ENCODE peak calls at places on chromosomes 6 and 20, in nine cellular contexts. One of them, this sample, is unnamed. For H3K4me1, the result is how much of the 10 kb centered on the place peaks cover.

GRCh38 chr6:162887981-162888689 is 160.4 kb downstream of the PACRG start:
- DNase-seq in heart right ventricle: peak
- DNase-seq in psoas muscle: no peak
- DNase-seq in PC-3: no peak
- DNase-seq in PC-9: no peak
- DNase-seq in IMR-90: no peak
- DNase-seq in pancreas: no peak
- DNase-seq in Peyer's patch: no peak
- DNase-seq in GM23338: no peak
- DNase-seq in this sample: no peak

GRCh38 chr6:63317641-63318040 is 2.1 kb downstream of the LGSN start:
- DNase-seq in heart right ventricle: no peak
- DNase-seq in psoas muscle: no peak
- DNase-seq in PC-3: no peak
- DNase-seq in PC-9: no peak
- DNase-seq in IMR-90: no peak
- DNase-seq in pancreas: no peak
- DNase-seq in Peyer's patch: no peak
- DNase-seq in GM23338: no peak
- DNase-seq in this sample: no peak

GRCh38 chr6:42313941-42314570 is 96.4 kb upstream of the MRPS10 start:
- DNase-seq in heart right ventricle: peak
- DNase-seq in psoas muscle: no peak
- DNase-seq in PC-3: peak
- DNase-seq in PC-9: no peak
- DNase-seq in IMR-90: peak
- DNase-seq in pancreas: no peak
- DNase-seq in Peyer's patch: no peak
- DNase-seq in GM23338: no peak
- DNase-seq in this sample: no peak

GRCh38 chr6:169240591-169241390 is 12.9 kb downstream of the THBS2 start:
- DNase-seq in heart right ventricle: no peak
- DNase-seq in psoas muscle: no peak
- DNase-seq in PC-3: peak
- DNase-seq in PC-9: no peak
- DNase-seq in IMR-90: peak
- DNase-seq in pancreas: no peak
- DNase-seq in Peyer's patch: peak
- DNase-seq in GM23338: no peak
- DNase-seq in this sample: peak

GRCh38 chr6:46799657-46800056 is 6.5 kb downstream of the MEP1A start:
- DNase-seq in heart right ventricle: no peak
- DNase-seq in psoas muscle: no peak
- DNase-seq in PC-3: peak
- DNase-seq in PC-9: no peak
- DNase-seq in IMR-90: no peak
- DNase-seq in pancreas: no peak
- DNase-seq in Peyer's patch: no peak
- DNase-seq in GM23338: no peak
- DNase-seq in this sample: no peak

GRCh38 chr6:138404666-138405337 is 779 bp downstream of the HEBP2 start:
- DNase-seq in heart right ventricle: no peak
- DNase-seq in psoas muscle: peak
- DNase-seq in PC-3: peak
- DNase-seq in PC-9: no peak
- DNase-seq in IMR-90: no peak
- DNase-seq in pancreas: peak
- DNase-seq in Peyer's patch: peak
- DNase-seq in GM23338: no peak
- DNase-seq in this sample: no peak

GRCh38 chr20:21052241-21052640 is 53.9 kb downstream of the LINC00237 start:
- DNase-seq in heart right ventricle: no peak
- DNase-seq in psoas muscle: no peak
- DNase-seq in PC-3: no peak
- DNase-seq in PC-9: no peak
- DNase-seq in IMR-90: no peak
- DNase-seq in pancreas: no peak
- DNase-seq in Peyer's patch: no peak
- DNase-seq in GM23338: no peak
- DNase-seq in this sample: no peak

GRCh38 chr6:96542702-96543101 is 20.2 kb upstream of the FHL5 start:
- DNase-seq in heart right ventricle: no peak
- DNase-seq in psoas muscle: no peak
- DNase-seq in PC-3: peak
- DNase-seq in PC-9: no peak
- DNase-seq in IMR-90: no peak
- DNase-seq in pancreas: no peak
- DNase-seq in Peyer's patch: no peak
- DNase-seq in GM23338: peak
- DNase-seq in this sample: no peak

GRCh38 chr6:44043479-44044153 is 83.6 kb downstream of the MRPL14 start:
- DNase-seq in heart right ventricle: no peak
- DNase-seq in psoas muscle: peak
- DNase-seq in PC-3: no peak
- DNase-seq in PC-9: peak
- DNase-seq in IMR-90: peak
- DNase-seq in pancreas: no peak
- DNase-seq in Peyer's patch: no peak
- DNase-seq in GM23338: peak
- DNase-seq in this sample: no peak

GRCh38 chr20:2879148-2879547 is 5.9 kb downstream of the PTPRA start:
- DNase-seq in heart right ventricle: no peak
- DNase-seq in psoas muscle: no peak
- DNase-seq in PC-3: peak
- DNase-seq in PC-9: no peak
- DNase-seq in IMR-90: peak
- DNase-seq in pancreas: no peak
- DNase-seq in Peyer's patch: no peak
- DNase-seq in GM23338: no peak
- DNase-seq in this sample: no peak

GRCh38 chr6:97059473-97059872 is 134.9 kb downstream of the KLHL32 start:
- DNase-seq in heart right ventricle: no peak
- DNase-seq in psoas muscle: no peak
- DNase-seq in PC-3: peak
- DNase-seq in PC-9: peak
- DNase-seq in IMR-90: peak
- DNase-seq in pancreas: no peak
- DNase-seq in Peyer's patch: no peak
- DNase-seq in GM23338: peak
- DNase-seq in this sample: peak

GRCh38 chr20:48106428-48106827 is 321.1 kb upstream of the SULF2 start:
- DNase-seq in heart right ventricle: no peak
- DNase-seq in psoas muscle: no peak
- DNase-seq in PC-3: no peak
- DNase-seq in PC-9: no peak
- DNase-seq in IMR-90: no peak
- DNase-seq in pancreas: no peak
- DNase-seq in Peyer's patch: no peak
- DNase-seq in GM23338: no peak
- DNase-seq in this sample: no peak
- H3K4me1 ChIP-seq in heart right ventricle: under half
- H3K4me1 ChIP-seq in psoas muscle: under half
- H3K4me1 ChIP-seq in PC-3: under half
- H3K4me1 ChIP-seq in PC-9: under half
- H3K4me1 ChIP-seq in IMR-90: under half
- H3K4me1 ChIP-seq in pancreas: under half
- H3K4me1 ChIP-seq in Peyer's patch: under half
- H3K4me1 ChIP-seq in GM23338: under half
- H3K4me1 ChIP-seq in this sample: under half

GRCh38 chr6:48765352-48765961 is 654.5 kb upstream of the PTCHD4 start:
- DNase-seq in heart right ventricle: no peak
- DNase-seq in psoas muscle: no peak
- DNase-seq in PC-3: peak
- DNase-seq in PC-9: peak
- DNase-seq in IMR-90: peak
- DNase-seq in pancreas: no peak
- DNase-seq in Peyer's patch: no peak
- DNase-seq in GM23338: peak
- DNase-seq in this sample: peak
- TF ChIP-seq CTCF in heart right ventricle: peak
- TF ChIP-seq CTCF in psoas muscle: peak
- TF ChIP-seq CTCF in PC-3: peak
- TF ChIP-seq CTCF in PC-9: peak
- TF ChIP-seq CTCF in IMR-90: peak
- TF ChIP-seq CTCF in pancreas: peak
- TF ChIP-seq CTCF in Peyer's patch: no peak
- TF ChIP-seq CTCF in GM23338: peak
- TF ChIP-seq CTCF in this sample: peak

GRCh38 chr20:63892402-63892801 is 2.5 kb upstream of the DNAJC5 start:
- DNase-seq in heart right ventricle: no peak
- DNase-seq in psoas muscle: no peak
- DNase-seq in PC-3: no peak
- DNase-seq in PC-9: no peak
- DNase-seq in IMR-90: no peak
- DNase-seq in pancreas: no peak
- DNase-seq in Peyer's patch: no peak
- DNase-seq in GM23338: no peak
- DNase-seq in this sample: no peak
- H3K4me1 ChIP-seq in heart right ventricle: under half
- H3K4me1 ChIP-seq in psoas muscle: under half
- H3K4me1 ChIP-seq in PC-3: under half
- H3K4me1 ChIP-seq in PC-9: half or more
- H3K4me1 ChIP-seq in IMR-90: under half
- H3K4me1 ChIP-seq in pancreas: under half
- H3K4me1 ChIP-seq in Peyer's patch: under half
- H3K4me1 ChIP-seq in GM23338: under half
- H3K4me1 ChIP-seq in this sample: under half

GRCh38 chr6:133895573-133896343 is 6.8 kb downstream of the TCF21 start:
- DNase-seq in heart right ventricle: peak
- DNase-seq in psoas muscle: peak
- DNase-seq in PC-3: no peak
- DNase-seq in PC-9: no peak
- DNase-seq in IMR-90: no peak
- DNase-seq in pancreas: peak
- DNase-seq in Peyer's patch: no peak
- DNase-seq in GM23338: peak
- DNase-seq in this sample: no peak
- TF ChIP-seq CTCF in heart right ventricle: no peak
- TF ChIP-seq CTCF in psoas muscle: no peak
- TF ChIP-seq CTCF in PC-3: no peak
- TF ChIP-seq CTCF in PC-9: no peak
- TF ChIP-seq CTCF in IMR-90: no peak
- TF ChIP-seq CTCF in pancreas: no peak
- TF ChIP-seq CTCF in Peyer's patch: no peak
- TF ChIP-seq CTCF in GM23338: no peak
- TF ChIP-seq CTCF in this sample: no peak

DNA sequence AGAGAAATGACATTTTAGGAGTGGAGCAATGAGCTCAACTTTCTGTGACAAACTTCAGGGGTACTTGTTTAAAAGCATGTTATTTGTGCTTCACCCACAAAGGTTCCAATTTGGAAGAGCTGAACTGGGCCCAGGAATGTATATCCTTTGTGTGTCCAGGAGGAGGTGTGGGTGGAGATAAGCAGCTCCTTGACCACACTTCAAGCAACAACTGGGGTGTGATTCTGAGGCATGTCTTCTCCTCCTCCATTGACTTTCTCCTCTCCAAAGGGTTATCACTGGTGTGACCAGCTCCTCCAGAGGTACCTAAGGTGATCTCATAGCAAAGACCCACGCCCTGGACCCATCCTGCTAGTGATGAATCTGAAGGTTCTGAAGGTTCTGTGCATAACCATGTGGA is 60.7 kb upstream of the CD93 start:
- DNase-seq in heart right ventricle: no peak
- DNase-seq in psoas muscle: no peak
- DNase-seq in PC-3: no peak
- DNase-seq in PC-9: no peak
- DNase-seq in IMR-90: no peak
- DNase-seq in pancreas: no peak
- DNase-seq in Peyer's patch: peak
- DNase-seq in GM23338: no peak
- DNase-seq in this sample: no peak
- H3K4me1 ChIP-seq in heart right ventricle: half or more
- H3K4me1 ChIP-seq in psoas muscle: half or more
- H3K4me1 ChIP-seq in PC-3: half or more
- H3K4me1 ChIP-seq in PC-9: half or more
- H3K4me1 ChIP-seq in IMR-90: under half
- H3K4me1 ChIP-seq in pancreas: under half
- H3K4me1 ChIP-seq in Peyer's patch: under half
- H3K4me1 ChIP-seq in GM23338: under half
- H3K4me1 ChIP-seq in this sample: under half

GRCh38 chr6:16876201-16876600 is 114.9 kb upstream of the ATXN1 start:
- DNase-seq in heart right ventricle: no peak
- DNase-seq in psoas muscle: no peak
- DNase-seq in PC-3: no peak
- DNase-seq in PC-9: no peak
- DNase-seq in IMR-90: no peak
- DNase-seq in pancreas: no peak
- DNase-seq in Peyer's patch: no peak
- DNase-seq in GM23338: no peak
- DNase-seq in this sample: no peak
- TF ChIP-seq CTCF in heart right ventricle: no peak
- TF ChIP-seq CTCF in psoas muscle: no peak
- TF ChIP-seq CTCF in PC-3: no peak
- TF ChIP-seq CTCF in PC-9: no peak
- TF ChIP-seq CTCF in IMR-90: no peak
- TF ChIP-seq CTCF in pancreas: no peak
- TF ChIP-seq CTCF in Peyer's patch: no peak
- TF ChIP-seq CTCF in GM23338: no peak
- TF ChIP-seq CTCF in this sample: no peak

GRCh38 chr6:113805167-113805835 is 51.8 kb upstream of the MARCKS start:
- DNase-seq in heart right ventricle: no peak
- DNase-seq in psoas muscle: no peak
- DNase-seq in PC-3: no peak
- DNase-seq in PC-9: no peak
- DNase-seq in IMR-90: peak
- DNase-seq in pancreas: no peak
- DNase-seq in Peyer's patch: no peak
- DNase-seq in GM23338: no peak
- DNase-seq in this sample: no peak
- H3K4me1 ChIP-seq in heart right ventricle: under half
- H3K4me1 ChIP-seq in psoas muscle: under half
- H3K4me1 ChIP-seq in PC-3: under half
- H3K4me1 ChIP-seq in PC-9: under half
- H3K4me1 ChIP-seq in IMR-90: under half
- H3K4me1 ChIP-seq in pancreas: under half
- H3K4me1 ChIP-seq in Peyer's patch: under half
- H3K4me1 ChIP-seq in GM23338: under half
- H3K4me1 ChIP-seq in this sample: under half

DNA sequence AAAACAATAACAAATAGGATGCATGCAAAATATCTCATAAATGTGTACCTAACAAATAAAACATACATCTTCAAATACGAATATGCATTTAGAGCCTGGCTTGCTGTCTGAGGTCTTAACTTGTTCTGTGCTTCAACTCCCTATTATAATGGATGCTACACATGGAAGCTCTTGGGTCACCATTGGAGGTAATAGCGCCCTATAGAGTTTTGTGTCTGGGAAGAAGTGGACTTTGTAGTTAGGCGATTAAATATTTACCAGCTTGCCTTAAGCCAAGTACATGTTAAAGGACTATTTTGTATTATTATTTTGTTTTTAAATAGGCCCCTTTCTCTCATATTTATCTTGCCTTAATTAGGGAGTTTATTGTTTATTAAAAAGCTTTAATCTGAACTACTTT is 107.4 kb downstream of the LAMA2 start:
- DNase-seq in heart right ventricle: no peak
- DNase-seq in psoas muscle: no peak
- DNase-seq in PC-3: no peak
- DNase-seq in PC-9: no peak
- DNase-seq in IMR-90: no peak
- DNase-seq in pancreas: no peak
- DNase-seq in Peyer's patch: no peak
- DNase-seq in GM23338: no peak
- DNase-seq in this sample: no peak
- TF ChIP-seq CTCF in heart right ventricle: no peak
- TF ChIP-seq CTCF in psoas muscle: no peak
- TF ChIP-seq CTCF in PC-3: no peak
- TF ChIP-seq CTCF in PC-9: no peak
- TF ChIP-seq CTCF in IMR-90: no peak
- TF ChIP-seq CTCF in pancreas: no peak
- TF ChIP-seq CTCF in Peyer's patch: no peak
- TF ChIP-seq CTCF in GM23338: no peak
- TF ChIP-seq CTCF in this sample: no peak